ENCODE peak calls at places on chromosomes 16 and 17, in six cellular contexts. U is substantia nigra; K is CD4-positive, alpha-beta memory T cell; Z is HEK293T; Y is lung; C is NCI-H1694. B is an unnamed sample.

GRCh38 chr17:74953129-74953687 is 17.5 kb downstream of the OTOP3 start:
- DNase-seq in U (no peak), K (no peak), Z (no peak), Y (no peak), C (no peak), B (no peak)

GRCh38 chr16:19517424-19518089 is 4.3 kb downstream of the GDE1 start:
- DNase-seq in U (no peak), K (no peak), Z (no peak), Y (no peak), C (no peak), B (no peak)

GRCh38 chr17:41649923-41650519 is 25.6 kb upstream of the KRT17 start:
- DNase-seq in U (no peak), K (no peak), Z (no peak), Y (no peak), C (no peak), B (no peak)

GRCh38 chr17:17681187-17681743 is at the start of gene RAI1:
- DNase-seq in U (peak), K (peak), Z (peak), Y (peak), C (peak), B (no peak)

GRCh38 chr16:76226011-76226410 is 51.2 kb upstream of the CNTNAP4 start:
- DNase-seq in U (no peak), K (no peak), Z (no peak), Y (no peak), C (no peak), B (no peak)

GRCh38 chr17:52470553-52470952 is 312.0 kb upstream of the CA10 start:
- DNase-seq in U (no peak), K (no peak), Z (no peak), Y (no peak), C (no peak), B (no peak)

GRCh38 chr17:40548982-40549680 is 16.1 kb downstream of the CCR7 start:
- DNase-seq in U (no peak), K (no peak), Z (no peak), Y (peak), C (no peak), B (no peak)

GRCh38 chr17:17994271-17994670 is 21.6 kb downstream of the DRC3 start:
- DNase-seq in U (no peak), K (no peak), Z (no peak), Y (no peak), C (peak), B (peak)

GRCh38 chr17:33949100-33949499 is 306.0 kb upstream of the CCL2 start:
- DNase-seq in U (no peak), K (no peak), Z (peak), Y (no peak), C (no peak), B (peak)

GRCh38 chr16:84909686-84910085 is 89.9 kb downstream of the CRISPLD2 start:
- DNase-seq in U (no peak), K (no peak), Z (no peak), Y (no peak), C (no peak), B (no peak)

GRCh38 chr16:23786964-23787571 is 32.2 kb downstream of the CHP2 start:
- DNase-seq in U (no peak), K (no peak), Z (no peak), Y (no peak), C (no peak), B (peak)

GRCh38 chr17:54620380-54620978 is 280.2 kb upstream of the TOM1L1 start:
- DNase-seq in U (no peak), K (no peak), Z (no peak), Y (no peak), C (no peak), B (no peak)

GRCh38 chr16:25950586-25951201 is 258.9 kb downstream of the HS3ST4 start:
- DNase-seq in U (no peak), K (no peak), Z (no peak), Y (no peak), C (no peak), B (peak)

GRCh38 chr16:3879887-3880564 is 487 bp downstream of the CREBBP start:
- DNase-seq in U (peak), K (peak), Z (peak), Y (peak), C (no peak), B (no peak)

GRCh38 chr16:77780378-77780837 is 8.0 kb upstream of the VAT1L start:
- DNase-seq in U (no peak), K (no peak), Z (no peak), Y (no peak), C (no peak), B (no peak)

GRCh38 chr16:89523680-89524344 is 15.6 kb downstream of the SPG7 start:
- DNase-seq in U (no peak), K (no peak), Z (no peak), Y (no peak), C (no peak), B (no peak)

GRCh38 chr17:47604268-47604927 is 45.3 kb upstream of the KPNB1 start:
- DNase-seq in U (no peak), K (no peak), Z (no peak), Y (no peak), C (peak), B (no peak)

GRCh38 chr16:53945996-53946395 is 242.0 kb downstream of the FTO start:
- DNase-seq in U (no peak), K (no peak), Z (no peak), Y (peak), C (no peak), B (peak)

GRCh38 chr16:868846-869822 is 68.6 kb upstream of the GNG13 start:
- DNase-seq in U (no peak), K (no peak), Z (no peak), Y (no peak), C (no peak), B (no peak)

GRCh38 chr17:27917000-27917399 is 23.8 kb upstream of the LYRM9 start:
- DNase-seq in U (no peak), K (no peak), Z (no peak), Y (no peak), C (no peak), B (no peak)

GRCh38 chr16:3713587-3714242 is 3.6 kb downstream of the TRAP1 start:
- DNase-seq in U (no peak), K (no peak), Z (no peak), Y (no peak), C (no peak), B (no peak)

GRCh38 chr17:83067071-83067717 is 12.2 kb upstream of the METRNL start:
- DNase-seq in U (no peak), K (no peak), Z (no peak), Y (no peak), C (no peak), B (no peak)

GRCh38 chr16:2337431-2338296 is 2.9 kb downstream of the ABCA3 start:
- DNase-seq in U (no peak), K (no peak), Z (no peak), Y (no peak), C (no peak), B (no peak)

GRCh38 chr16:65786916-65787315 is 579.6 kb upstream of the CDH5 start:
- DNase-seq in U (no peak), K (no peak), Z (no peak), Y (no peak), C (no peak), B (no peak)

B was measured in iPS DF 6.9.